ENCODE peak calls at places on chromosomes 2 and 18, in nine cellular contexts. C, U, E, F, R, X, M, J and S are unnamed samples.
A peak's percentile ranks its signal among the peaks of the same experiment; 100 is the strongest.

GRCh38 chr2:199335502-199335901 is 122.2 kb downstream of the SATB2 start:
- DNase-seq in C (no peak), U (no peak), E (no peak), F (no peak), R (no peak), X (no peak), M (no peak), J (no peak), S (no peak)

GRCh38 chr2:144921131-144921530 is 401.2 kb upstream of the ZEB2 start:
- DNase-seq in C (no peak), U (no peak), E (no peak), F (no peak), R (no peak), X (no peak), M (no peak), J (no peak), S (no peak)

GRCh38 chr2:12931211-12931844 is 214.6 kb downstream of the TRIB2 start:
- DNase-seq in C (no peak), U (no peak), E (peak; percentile 63), F (no peak), R (no peak), X (no peak), M (peak; percentile 67), J (peak; percentile 75), S (peak; percentile 18)

GRCh38 chr18:3015851-3016250 is 2.9 kb upstream of the LPIN2 start:
- DNase-seq in C (no peak), U (no peak), E (no peak), F (no peak), R (no peak), X (no peak), M (no peak), J (no peak), S (no peak)

GRCh38 chr2:145800201-145801091 is 1280.5 kb upstream of the ZEB2 start:
- DNase-seq in C (peak; percentile 45), U (no peak), E (no peak), F (no peak), R (no peak), X (no peak), M (peak; percentile 80), J (no peak), S (peak; percentile 29)

GRCh38 chr2:238081150-238081549 is 19.0 kb upstream of the ESPNL start:
- DNase-seq in C (no peak), U (no peak), E (no peak), F (no peak), R (no peak), X (no peak), M (no peak), J (no peak), S (peak; percentile 13)

GRCh38 chr2:21800356-21800755 is 676.6 kb downstream of the TDRD15 start:
- DNase-seq in C (no peak), U (no peak), E (peak; percentile 67), F (no peak), R (no peak), X (no peak), M (no peak), J (no peak), S (no peak)

GRCh38 chr2:47334356-47335136 is 68.4 kb upstream of the MSH2 start:
- DNase-seq in C (no peak), U (no peak), E (no peak), F (no peak), R (no peak), X (no peak), M (no peak), J (no peak), S (no peak)

GRCh38 chr18:34647251-34647650 is 62.8 kb upstream of the DTNA start:
- DNase-seq in C (no peak), U (no peak), E (no peak), F (no peak), R (no peak), X (no peak), M (no peak), J (no peak), S (no peak)

GRCh38 chr2:71932027-71932779 is 215.5 kb downstream of the CYP26B1 start:
- DNase-seq in C (no peak), U (peak; percentile 7), E (no peak), F (peak; percentile 20), R (no peak), X (peak; percentile 40), M (no peak), J (no peak), S (no peak)

GRCh38 chr18:47872426-47872825 is 58.0 kb downstream of the SMAD2 start:
- DNase-seq in C (no peak), U (no peak), E (no peak), F (no peak), R (no peak), X (no peak), M (no peak), J (no peak), S (no peak)

GRCh38 chr2:197993830-197994229 is 189.4 kb downstream of the PLCL1 start:
- DNase-seq in C (no peak), U (no peak), E (peak; percentile 17), F (no peak), R (no peak), X (no peak), M (no peak), J (peak; percentile 67), S (no peak)

GRCh38 chr2:85457043-85457442 is 38.5 kb downstream of the SH2D6 start:
- DNase-seq in C (no peak), U (no peak), E (no peak), F (no peak), R (no peak), X (no peak), M (no peak), J (no peak), S (no peak)

GRCh38 chr2:54041135-54041534 is 70.3 kb upstream of the PSME4 start:
- DNase-seq in C (no peak), U (peak; percentile 34), E (no peak), F (no peak), R (peak; percentile 19), X (no peak), M (peak; percentile 41), J (peak; percentile 43), S (no peak)

GRCh38 chr18:77016133-77016839 is 116.3 kb downstream of the MBP start:
- DNase-seq in C (no peak), U (no peak), E (no peak), F (peak; percentile 54), R (no peak), X (no peak), M (no peak), J (no peak), S (no peak)

GRCh38 chr18:13108330-13108729 is 110.2 kb upstream of the LDLRAD4 start:
- DNase-seq in C (no peak), U (no peak), E (no peak), F (no peak), R (no peak), X (no peak), M (no peak), J (no peak), S (no peak)

GRCh38 chr2:205650931-205651330 is 31.4 kb upstream of the NRP2 start:
- DNase-seq in C (no peak), U (no peak), E (no peak), F (no peak), R (no peak), X (no peak), M (no peak), J (no peak), S (no peak)

GRCh38 chr2:68737717-68738116 is 3.1 kb downstream of the ARHGAP25 start:
- DNase-seq in C (no peak), U (peak; percentile 38), E (no peak), F (no peak), R (no peak), X (no peak), M (no peak), J (no peak), S (no peak)

GRCh38 chr2:156935611-156936010 is 321.9 kb upstream of the GALNT5 start:
- DNase-seq in C (no peak), U (no peak), E (no peak), F (no peak), R (no peak), X (no peak), M (peak; percentile 98), J (no peak), S (no peak)

GRCh38 chr2:217421834-217422233 is 562.0 kb upstream of the TNP1 start:
- DNase-seq in C (no peak), U (no peak), E (no peak), F (no peak), R (no peak), X (no peak), M (no peak), J (no peak), S (no peak)

GRCh38 chr2:30235859-30236535 is 4.7 kb downstream of the LBH start:
- DNase-seq in C (no peak), U (no peak), E (no peak), F (no peak), R (no peak), X (no peak), M (no peak), J (no peak), S (no peak)

GRCh38 chr2:136126021-136126420 is 8.1 kb upstream of the CXCR4 start:
- DNase-seq in C (no peak), U (no peak), E (no peak), F (no peak), R (no peak), X (no peak), M (no peak), J (no peak), S (no peak)

GRCh38 chr2:69934614-69934908 is 19.7 kb downstream of the MXD1 start:
- DNase-seq in C (no peak), U (no peak), E (no peak), F (no peak), R (no peak), X (no peak), M (no peak), J (no peak), S (no peak)

GRCh38 chr2:195864316-195864715 is 204.3 kb downstream of the DNAH7 start:
- DNase-seq in C (no peak), U (no peak), E (no peak), F (no peak), R (no peak), X (no peak), M (no peak), J (no peak), S (no peak)
- H3K27ac ChIP-seq in C (no peak overlapping the region), U (no peak overlapping the region), E (no peak overlapping the region), F (no peak overlapping the region), R (no peak overlapping the region), X (no peak overlapping the region), M (no peak overlapping the region), J (no peak overlapping the region), S (no peak overlapping the region)

GRCh38 chr2:233690444-233690843 is 2.2 kb upstream of the UGT1A6 start:
- DNase-seq in C (no peak), U (no peak), E (peak; percentile 3), F (no peak), R (no peak), X (no peak), M (peak; percentile 97), J (no peak), S (no peak)
- H3K36me3 ChIP-seq in C (no peaks in the 10 kb centered on the region), U (no peaks in the 10 kb centered on the region), E (no peaks in the 10 kb centered on the region), F (no peaks in the 10 kb centered on the region), R (no peaks in the 10 kb centered on the region), X (no peaks in the 10 kb centered on the region), M (no peaks in the 10 kb centered on the region), J (no peaks in the 10 kb centered on the region), S (no peaks in the 10 kb centered on the region)

GRCh38 chr2:172893111-172893510 is 157.5 kb downstream of the RAPGEF4 start:
- DNase-seq in C (no peak), U (no peak), E (no peak), F (no peak), R (no peak), X (no peak), M (no peak), J (no peak), S (no peak)
- H3K27me3 ChIP-seq in C (no peaks in the 10 kb centered on the region), U (no peaks in the 10 kb centered on the region), E (peaks cover 4% of the 10 kb centered on the region), F (no peaks in the 10 kb centered on the region), R (no peaks in the 10 kb centered on the region), X (peaks cover 34% of the 10 kb centered on the region), M (peaks cover 68% of the 10 kb centered on the region), J (peaks cover 31% of the 10 kb centered on the region), S (no peaks in the 10 kb centered on the region)

GRCh38 chr2:33577084-33577483 is 22.0 kb downstream of the FAM98A start:
- DNase-seq in C (no peak), U (no peak), E (no peak), F (no peak), R (no peak), X (no peak), M (no peak), J (peak; percentile 30), S (no peak)
- H3K27ac ChIP-seq in C (no peak overlapping the region), U (no peak overlapping the region), E (no peak overlapping the region), F (no peak overlapping the region), R (no peak overlapping the region), X (no peak overlapping the region), M (no peak overlapping the region), J (peak overlapping the region; percentile 29), S (no peak overlapping the region)